ENCODE peak calls at places on chromosomes 16 and 17, in eight cellular contexts. R is iPS DF 6.9, V is AG04449, U is psoas muscle, J is fibroblast of lung, B is transverse colon, E is astrocyte of the spinal cord, Z is AG10803. H is an unnamed sample.

GRCh38 chr16:85312642-85313540 is 200.6 kb upstream of the CIBAR2 start:
- DNase-seq in R (no peak), E (no peak), U (no peak), Z (no peak), V (no peak), B (no peak), J (no peak), H (no peak)

GRCh38 chr17:4789951-4790704 is 1.4 kb downstream of the GLTPD2 start:
- DNase-seq in V (peak), U (peak), R (no peak), B (peak), J (peak), Z (peak), E (peak), H (peak)

GRCh38 chr17:32519769-32520701 is 33.2 kb downstream of the CDK5R1 start:
- DNase-seq in J (peak), B (peak), U (no peak), V (no peak), R (no peak), E (peak), Z (peak), H (no peak)

GRCh38 chr16:49050607-49051006 is 231.0 kb downstream of the CBLN1 start:
- DNase-seq in J (peak), E (no peak), B (no peak), V (no peak), Z (no peak), U (no peak), R (no peak), H (no peak)

GRCh38 chr16:31351246-31351936 is 3.6 kb upstream of the ITGAX start:
- DNase-seq in U (no peak), J (no peak), E (no peak), B (no peak), V (no peak), Z (no peak), R (no peak), H (no peak)

GRCh38 chr16:74026373-74027281 is 270.0 kb upstream of the PSMD7 start:
- DNase-seq in R (no peak), U (no peak), J (no peak), B (no peak), Z (no peak), V (no peak), E (no peak), H (no peak)

GRCh38 chr17:82678265-82678891 is 20.1 kb downstream of the RAB40B start:
- DNase-seq in V (no peak), Z (no peak), R (no peak), E (no peak), B (no peak), J (no peak), U (no peak), H (no peak)

GRCh38 chr16:68100504-68100903 is 15.3 kb downstream of the NFATC3 start:
- DNase-seq in E (no peak), Z (no peak), V (no peak), B (no peak), J (no peak), U (no peak), R (no peak), H (no peak)

GRCh38 chr16:22397931-22398330 is 23.5 kb upstream of the CDR2 start:
- DNase-seq in J (no peak), E (no peak), B (no peak), Z (no peak), U (no peak), R (no peak), V (no peak), H (no peak)

GRCh38 chr17:38568845-38569510 is 36.8 kb downstream of the SRCIN1 start:
- DNase-seq in Z (no peak), B (no peak), E (no peak), J (no peak), R (no peak), V (no peak), U (no peak), H (no peak)

GRCh38 chr17:45129426-45129939 is 2.8 kb downstream of the PLCD3 start:
- DNase-seq in J (no peak), R (no peak), E (no peak), B (peak), Z (peak), V (no peak), U (peak), H (no peak)

GRCh38 chr17:6425407-6425806 is 9.5 kb downstream of the AIPL1 start:
- DNase-seq in J (no peak), R (no peak), U (no peak), B (no peak), Z (no peak), E (no peak), V (no peak), H (no peak)

GRCh38 chr17:5115673-5116651 is at the start of gene USP6:
- DNase-seq in R (no peak), E (no peak), U (no peak), V (no peak), Z (no peak), B (no peak), J (no peak), H (no peak)

DNA sequence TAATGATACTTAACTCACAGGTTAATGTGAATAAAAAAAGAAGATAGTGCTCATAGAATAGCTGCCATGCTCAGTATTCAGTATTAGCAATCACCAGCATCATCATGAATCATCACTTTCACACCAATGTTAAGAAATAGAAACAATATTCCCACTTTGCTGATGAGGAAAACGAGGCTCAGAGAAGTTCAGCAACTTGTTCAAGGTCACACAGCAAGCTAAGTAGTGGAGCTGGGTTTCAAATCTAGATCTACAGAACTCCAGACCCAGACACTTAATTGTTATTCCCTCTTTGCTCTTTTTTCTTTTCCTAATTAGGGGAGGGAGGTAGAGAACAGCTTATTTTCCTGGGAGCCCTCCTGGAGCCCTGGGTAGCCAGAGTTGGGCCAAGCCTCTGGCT is 22.9 kb downstream of the CLEC19A start:
- DNase-seq in Z (no peak), B (no peak), J (no peak), V (no peak), U (no peak), E (no peak), R (no peak), H (no peak)
- H3K4me3 ChIP-seq in Z (no peak), B (no peak), J (no peak), V (no peak), U (no peak), E (no peak), R (no peak), H (no peak)

DNA sequence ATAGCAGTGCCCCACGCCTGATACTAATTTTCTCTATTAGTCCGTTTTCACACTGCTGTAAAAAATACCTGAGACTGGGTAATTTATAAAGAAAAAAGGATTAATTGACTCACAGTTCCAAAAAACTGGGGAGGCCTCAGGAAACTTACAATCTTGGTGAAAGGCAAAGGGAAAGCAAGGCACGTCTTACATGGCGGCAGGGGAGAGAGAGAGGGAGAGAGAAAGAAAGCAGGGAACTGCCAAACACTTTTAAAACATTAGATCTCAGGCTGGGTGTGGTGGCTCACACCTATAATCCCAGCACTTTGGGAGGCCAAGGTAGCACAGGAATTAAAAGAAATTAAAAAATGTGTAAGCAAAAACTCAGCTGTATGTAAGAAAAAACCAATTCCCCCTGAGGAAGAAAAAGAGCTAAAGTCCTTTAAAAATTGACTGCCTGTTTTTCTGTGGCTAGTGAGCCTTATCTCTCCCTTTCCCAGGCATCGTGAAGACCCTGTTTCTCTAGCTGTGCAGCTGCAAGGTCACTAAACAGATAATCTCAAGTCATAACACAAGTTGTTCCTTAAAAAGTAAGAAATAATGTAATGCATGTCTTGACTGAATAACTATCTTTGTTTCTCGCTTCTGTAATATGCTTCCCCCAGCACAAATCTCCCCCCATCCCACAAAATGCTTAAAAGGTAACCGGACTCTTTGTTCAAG is 14.0 kb downstream of the ZSCAN10 start:
- DNase-seq in V (no peak), B (no peak), J (no peak), R (no peak), U (peak), E (no peak), Z (no peak), H (no peak)
- H3K4me3 ChIP-seq in V (no peak), B (no peak), J (no peak), R (no peak), U (no peak), E (no peak), Z (no peak), H (no peak)

DNA sequence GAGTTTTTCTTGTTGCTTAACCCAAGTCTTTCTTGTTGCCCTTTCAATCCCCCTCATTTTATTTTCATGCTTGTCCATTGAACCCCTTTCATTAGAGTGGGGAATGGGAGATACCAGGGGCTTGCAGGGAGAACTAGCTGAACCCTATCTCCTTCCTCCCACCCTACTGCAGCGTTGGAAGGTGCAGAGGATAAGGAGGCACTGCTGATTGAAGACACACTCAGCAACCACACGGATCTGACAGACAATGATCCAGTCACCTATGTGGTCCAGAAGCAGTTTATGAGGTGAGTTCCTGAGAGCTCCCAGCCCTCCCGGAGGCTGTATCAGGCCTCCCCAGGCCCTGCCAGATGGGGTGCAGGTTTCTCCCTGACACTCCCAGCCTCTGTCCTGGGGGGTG is 32.5 kb downstream of the ANKRD40 start:
- DNase-seq in Z (no peak), E (no peak), R (no peak), U (no peak), V (no peak), J (no peak), B (no peak), H (no peak)
- H3K4me3 ChIP-seq in Z (no peak), E (no peak), R (no peak), U (no peak), V (no peak), J (no peak), B (no peak), H (no peak)

DNA sequence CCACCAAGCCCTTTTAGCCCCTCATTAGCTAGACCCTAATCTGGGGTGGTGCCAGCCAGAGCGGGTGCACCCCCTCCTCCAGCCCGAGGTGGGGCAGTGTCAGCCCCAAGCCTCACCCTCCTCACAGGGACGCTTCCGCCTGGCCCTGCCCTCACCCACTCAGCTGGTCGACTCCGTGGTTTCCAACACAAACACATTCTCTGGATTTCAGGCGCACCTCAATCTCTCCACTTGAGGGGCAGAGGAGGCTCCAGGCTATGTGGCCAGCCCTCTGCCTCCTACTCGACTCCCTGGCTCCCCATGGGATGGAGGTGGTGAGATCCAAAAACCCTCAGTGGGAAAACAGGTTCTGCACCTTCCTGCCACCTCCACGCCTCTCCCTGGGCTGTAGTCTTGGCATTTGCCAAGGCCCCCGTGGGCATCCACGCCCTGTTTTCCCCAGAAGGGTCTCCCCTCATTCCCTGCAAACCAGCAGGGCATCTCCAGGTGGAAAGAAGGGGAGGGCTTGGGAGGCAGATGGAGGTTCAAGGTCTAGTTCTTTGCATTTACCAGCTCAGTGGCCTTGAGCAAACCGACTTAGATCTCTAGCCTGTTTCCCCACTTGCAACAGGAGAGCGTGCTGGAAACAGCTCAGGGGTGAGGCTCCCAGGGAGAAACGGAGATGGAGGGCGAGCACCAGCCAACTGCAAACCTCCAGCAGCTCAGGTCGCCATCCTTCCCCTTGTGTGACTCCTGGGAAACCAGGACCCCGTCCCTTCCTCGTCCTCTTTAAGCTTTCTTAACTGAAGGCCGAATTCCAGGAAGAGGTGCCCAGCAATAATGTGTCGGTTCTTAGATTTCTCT is 1.7 kb downstream of the EMP2 start:
- DNase-seq in V (no peak), J (peak), U (peak), R (no peak), Z (no peak), B (peak), E (no peak), H (no peak)
- H3K4me3 ChIP-seq in V (peak), J (no peak), U (peak), R (no peak), Z (peak), B (peak), E (no peak), H (peak)

DNA sequence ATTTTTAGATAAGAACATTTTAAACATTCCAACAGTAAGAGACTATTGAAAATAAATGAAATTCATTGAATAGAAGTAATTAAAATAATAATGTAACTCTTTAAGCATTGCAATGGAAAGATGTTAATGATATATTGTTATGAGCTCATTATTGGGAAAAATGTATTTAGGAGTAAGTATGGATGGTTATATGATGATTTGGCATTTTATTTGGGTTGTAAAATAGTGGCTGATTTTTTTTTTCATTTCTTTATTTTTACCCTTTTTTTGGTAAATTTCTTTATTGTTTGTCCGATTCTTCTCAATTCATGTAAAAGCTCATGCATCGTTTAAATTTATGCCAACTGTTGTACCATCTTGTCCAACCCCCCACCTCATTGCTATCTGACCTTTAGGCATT is 539.9 kb downstream of the HS3ST4 start:
- DNase-seq in Z (no peak), B (no peak), R (no peak), V (no peak), U (no peak), E (no peak), J (no peak), H (no peak)
- H3K4me3 ChIP-seq in Z (no peak), B (no peak), R (no peak), V (no peak), U (no peak), E (no peak), J (no peak), H (no peak)

H was measured in HFF-Myc.